ENCODE peak calls at places on chromosomes 7 and 10, in seven cellular contexts. One of them, this sample, is unnamed.

GRCh38 chr10:118818621-118819221 is 64.0 kb upstream of the CACUL1 start:
- DNase-seq in HCT116: no peak
- DNase-seq in H1: no peak
- DNase-seq in GM12878: no peak
- DNase-seq in GM23338: no peak
- DNase-seq in HepG2: no peak
- DNase-seq in endothelial cell of umbilical vein: no peak
- DNase-seq in this sample: no peak

GRCh38 chr7:391411-391951 is 101.5 kb downstream of the FOXL3 start:
- DNase-seq in HCT116: no peak
- DNase-seq in H1: no peak
- DNase-seq in GM12878: no peak
- DNase-seq in GM23338: no peak
- DNase-seq in HepG2: no peak
- DNase-seq in endothelial cell of umbilical vein: no peak
- DNase-seq in this sample: no peak

GRCh38 chr10:74892874-74893273 is 66.5 kb downstream of the KAT6B start:
- DNase-seq in HCT116: no peak
- DNase-seq in H1: no peak
- DNase-seq in GM12878: no peak
- DNase-seq in GM23338: no peak
- DNase-seq in HepG2: no peak
- DNase-seq in endothelial cell of umbilical vein: no peak
- DNase-seq in this sample: no peak

GRCh38 chr7:139644191-139644590 is 120.7 kb downstream of the CLEC2L start:
- DNase-seq in HCT116: no peak
- DNase-seq in H1: no peak
- DNase-seq in GM12878: no peak
- DNase-seq in GM23338: no peak
- DNase-seq in HepG2: no peak
- DNase-seq in endothelial cell of umbilical vein: no peak
- DNase-seq in this sample: no peak

GRCh38 chr7:158461824-158462223 is 125.8 kb downstream of the PTPRN2 start:
- DNase-seq in HCT116: no peak
- DNase-seq in H1: no peak
- DNase-seq in GM12878: no peak
- DNase-seq in GM23338: no peak
- DNase-seq in HepG2: no peak
- DNase-seq in endothelial cell of umbilical vein: no peak
- DNase-seq in this sample: no peak

GRCh38 chr10:79186742-79187544 is 118.2 kb downstream of the ZMIZ1 start:
- DNase-seq in HCT116: no peak
- DNase-seq in H1: no peak
- DNase-seq in GM12878: no peak
- DNase-seq in GM23338: no peak
- DNase-seq in HepG2: no peak
- DNase-seq in endothelial cell of umbilical vein: no peak
- DNase-seq in this sample: no peak

GRCh38 chr7:12801107-12801506 is 113.7 kb downstream of the ARL4A start:
- DNase-seq in HCT116: peak
- DNase-seq in H1: no peak
- DNase-seq in GM12878: no peak
- DNase-seq in GM23338: no peak
- DNase-seq in HepG2: no peak
- DNase-seq in endothelial cell of umbilical vein: no peak
- DNase-seq in this sample: no peak

GRCh38 chr10:52216852-52217251 is 97.2 kb upstream of the DKK1 start:
- DNase-seq in HCT116: no peak
- DNase-seq in H1: no peak
- DNase-seq in GM12878: peak
- DNase-seq in GM23338: no peak
- DNase-seq in HepG2: no peak
- DNase-seq in endothelial cell of umbilical vein: peak
- DNase-seq in this sample: no peak

GRCh38 chr10:71222541-71223364 is 10.4 kb downstream of the UNC5B start:
- DNase-seq in HCT116: no peak
- DNase-seq in H1: no peak
- DNase-seq in GM12878: no peak
- DNase-seq in GM23338: peak
- DNase-seq in HepG2: no peak
- DNase-seq in endothelial cell of umbilical vein: no peak
- DNase-seq in this sample: no peak

GRCh38 chr10:103781329-103782061 is 73.9 kb downstream of the SH3PXD2A start:
- DNase-seq in HCT116: peak
- DNase-seq in H1: no peak
- DNase-seq in GM12878: no peak
- DNase-seq in GM23338: peak
- DNase-seq in HepG2: peak
- DNase-seq in endothelial cell of umbilical vein: peak
- DNase-seq in this sample: no peak

GRCh38 chr7:105648561-105649401 is 67.5 kb upstream of the EFCAB10 start:
- DNase-seq in HCT116: peak
- DNase-seq in H1: no peak
- DNase-seq in GM12878: no peak
- DNase-seq in GM23338: no peak
- DNase-seq in HepG2: peak
- DNase-seq in endothelial cell of umbilical vein: peak
- DNase-seq in this sample: no peak

GRCh38 chr7:128841171-128841690 is 11.0 kb downstream of the FLNC start:
- DNase-seq in HCT116: no peak
- DNase-seq in H1: no peak
- DNase-seq in GM12878: no peak
- DNase-seq in GM23338: no peak
- DNase-seq in HepG2: no peak
- DNase-seq in endothelial cell of umbilical vein: no peak
- DNase-seq in this sample: no peak

DNA sequence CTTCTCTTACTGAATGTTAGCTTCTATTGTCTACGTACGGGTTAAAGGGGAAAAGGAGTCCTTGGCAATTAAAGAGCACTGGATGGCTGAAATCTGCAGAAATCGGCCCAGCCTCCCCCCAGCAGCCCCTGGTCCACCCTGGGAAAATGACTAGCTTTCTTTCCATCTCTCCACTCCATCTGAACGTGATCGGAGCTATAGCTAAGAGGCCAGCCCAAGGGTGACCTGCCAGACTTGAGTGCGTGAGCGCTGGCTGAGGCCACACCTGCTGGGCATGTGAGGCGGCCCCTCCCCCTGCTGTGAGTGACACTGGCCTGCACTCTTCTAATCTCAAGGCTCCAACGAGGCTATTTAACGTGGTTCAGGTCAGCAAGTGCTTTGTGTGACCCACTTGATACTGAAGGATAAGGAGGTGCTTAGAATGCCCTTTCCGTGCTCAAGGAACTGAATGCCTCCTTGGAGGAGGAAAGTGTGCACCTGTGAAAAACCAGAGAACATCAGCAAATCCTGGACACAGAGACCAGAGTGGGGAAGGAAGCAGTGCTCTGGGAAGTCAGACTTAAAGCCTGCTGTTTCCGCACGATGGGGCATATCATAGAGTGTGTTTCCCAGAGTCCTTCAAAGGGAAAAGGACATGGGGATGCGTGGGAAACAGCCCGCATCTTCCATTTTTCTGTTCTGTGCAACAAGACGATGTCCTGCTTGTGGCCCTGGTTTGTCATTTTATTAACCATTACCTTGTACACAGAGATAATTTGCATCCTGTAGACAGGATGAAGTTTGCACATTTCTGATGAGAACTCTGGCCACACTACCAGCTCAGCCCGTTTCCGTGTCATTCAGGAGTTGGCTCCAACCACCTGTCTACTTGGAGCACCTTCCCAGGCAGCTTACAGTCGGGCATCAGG is 12.5 kb upstream of the MNX1 start:
- DNase-seq in HCT116: no peak
- DNase-seq in H1: peak
- DNase-seq in GM12878: no peak
- DNase-seq in GM23338: peak
- DNase-seq in HepG2: no peak
- DNase-seq in endothelial cell of umbilical vein: no peak
- DNase-seq in this sample: no peak
- TF ChIP-seq EZH2 in HCT116: no peak
- TF ChIP-seq EZH2 in H1: no peak
- TF ChIP-seq EZH2 in GM12878: no peak
- TF ChIP-seq EZH2 in GM23338: no peak
- TF ChIP-seq EZH2 in HepG2: peak
- TF ChIP-seq EZH2 in endothelial cell of umbilical vein: no peak
- TF ChIP-seq EZH2 in this sample: peak

GRCh38 chr10:70052462-70053211 is at the start of gene MACROH2A2:
- DNase-seq in HCT116: peak
- DNase-seq in H1: peak
- DNase-seq in GM12878: no peak
- DNase-seq in GM23338: peak
- DNase-seq in HepG2: peak
- DNase-seq in endothelial cell of umbilical vein: peak
- DNase-seq in this sample: no peak

GRCh38 chr10:70053212-70053895 is 708 bp downstream of the MACROH2A2 start:
- DNase-seq in HCT116: no peak
- DNase-seq in H1: peak
- DNase-seq in GM12878: no peak
- DNase-seq in GM23338: peak
- DNase-seq in HepG2: no peak
- DNase-seq in endothelial cell of umbilical vein: no peak
- DNase-seq in this sample: no peak

GRCh38 chr10:70053896-70054641 is 1.4 kb downstream of the MACROH2A2 start:
- DNase-seq in HCT116: peak
- DNase-seq in H1: peak
- DNase-seq in GM12878: no peak
- DNase-seq in GM23338: peak
- DNase-seq in HepG2: peak
- DNase-seq in endothelial cell of umbilical vein: no peak
- DNase-seq in this sample: no peak

GRCh38 chr10:70054902-70055301 is 2.3 kb downstream of the MACROH2A2 start:
- DNase-seq in HCT116: no peak
- DNase-seq in H1: no peak
- DNase-seq in GM12878: no peak
- DNase-seq in GM23338: no peak
- DNase-seq in HepG2: no peak
- DNase-seq in endothelial cell of umbilical vein: no peak
- DNase-seq in this sample: no peak

DNA sequence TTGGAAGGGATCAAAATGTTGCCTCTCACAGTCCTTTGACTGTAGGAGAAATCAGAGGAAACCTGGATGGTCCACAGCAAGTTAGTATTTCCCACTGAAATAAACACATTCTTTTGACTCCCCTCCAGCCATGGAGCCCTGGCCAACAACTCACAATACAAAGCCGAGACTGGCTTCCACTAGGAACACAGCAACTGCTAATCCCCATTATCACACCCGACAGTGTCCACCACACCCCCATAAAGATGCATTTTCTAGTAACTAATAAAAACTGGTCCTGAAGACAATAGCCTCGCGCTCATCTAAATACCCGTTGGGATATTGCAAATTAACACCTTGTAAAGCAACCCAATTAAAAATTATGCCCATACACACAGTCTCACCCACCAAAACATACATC is 768 bp upstream of the MACROH2A2 start:
- DNase-seq in HCT116: no peak
- DNase-seq in H1: no peak
- DNase-seq in GM12878: no peak
- DNase-seq in GM23338: no peak
- DNase-seq in HepG2: no peak
- DNase-seq in endothelial cell of umbilical vein: no peak
- DNase-seq in this sample: no peak
- H3K4me3 ChIP-seq in HCT116: peak
- H3K4me3 ChIP-seq in H1: peak
- H3K4me3 ChIP-seq in GM12878: no peak
- H3K4me3 ChIP-seq in GM23338: peak
- H3K4me3 ChIP-seq in HepG2: peak
- H3K4me3 ChIP-seq in endothelial cell of umbilical vein: no peak
- H3K4me3 ChIP-seq in this sample: peak

GRCh38 chr10:23099079-23099478 is 3.7 kb downstream of the MSRB2 start:
- DNase-seq in HCT116: no peak
- DNase-seq in H1: no peak
- DNase-seq in GM12878: no peak
- DNase-seq in GM23338: no peak
- DNase-seq in HepG2: no peak
- DNase-seq in endothelial cell of umbilical vein: no peak
- DNase-seq in this sample: no peak

GRCh38 chr10:23095966-23096813 is 811 bp downstream of the MSRB2 start:
- DNase-seq in HCT116: no peak
- DNase-seq in H1: peak
- DNase-seq in GM12878: no peak
- DNase-seq in GM23338: peak
- DNase-seq in HepG2: peak
- DNase-seq in endothelial cell of umbilical vein: peak
- DNase-seq in this sample: no peak

GRCh38 chr10:23094786-23095403 is 484 bp upstream of the MSRB2 start:
- DNase-seq in HCT116: no peak
- DNase-seq in H1: no peak
- DNase-seq in GM12878: no peak
- DNase-seq in GM23338: no peak
- DNase-seq in HepG2: no peak
- DNase-seq in endothelial cell of umbilical vein: peak
- DNase-seq in this sample: peak

GRCh38 chr10:23096814-23097549 is 1.6 kb downstream of the MSRB2 start:
- DNase-seq in HCT116: no peak
- DNase-seq in H1: no peak
- DNase-seq in GM12878: no peak
- DNase-seq in GM23338: no peak
- DNase-seq in HepG2: no peak
- DNase-seq in endothelial cell of umbilical vein: peak
- DNase-seq in this sample: peak

DNA sequence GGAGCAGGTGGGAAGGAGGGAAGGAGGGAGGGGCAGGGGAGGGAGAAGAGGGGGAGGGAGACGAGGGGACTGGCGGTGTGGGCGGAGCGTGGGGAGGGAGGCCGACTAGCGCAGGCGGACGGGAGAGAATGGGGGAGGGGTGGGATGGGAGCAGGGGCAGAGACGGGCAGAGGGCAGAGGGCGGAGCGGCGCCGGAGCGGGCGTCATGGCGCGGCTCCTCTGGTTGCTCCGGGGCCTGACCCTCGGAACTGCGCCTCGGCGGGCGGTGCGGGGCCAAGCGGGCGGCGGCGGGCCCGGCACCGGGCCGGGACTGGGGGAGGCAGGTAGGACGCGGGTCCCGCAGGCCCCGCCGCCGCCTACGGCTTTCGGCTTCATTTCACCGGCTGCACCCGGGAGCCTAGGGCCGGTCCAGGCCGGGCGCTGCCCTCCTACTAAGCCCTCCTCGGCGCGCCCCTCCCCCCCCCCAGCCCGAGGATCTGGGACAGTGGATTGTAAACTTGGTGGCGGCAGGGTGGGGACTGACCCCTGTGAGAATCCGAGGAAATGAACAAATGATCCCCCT is at the start of gene MSRB2:
- DNase-seq in HCT116: peak
- DNase-seq in H1: peak
- DNase-seq in GM12878: peak
- DNase-seq in GM23338: peak
- DNase-seq in HepG2: peak
- DNase-seq in endothelial cell of umbilical vein: peak
- DNase-seq in this sample: no peak
- TF ChIP-seq POLR2AphosphoS5 in HCT116: peak
- TF ChIP-seq POLR2AphosphoS5 in H1: peak
- TF ChIP-seq POLR2AphosphoS5 in GM12878: peak
- TF ChIP-seq POLR2AphosphoS5 in GM23338: peak
- TF ChIP-seq POLR2AphosphoS5 in HepG2: peak
- TF ChIP-seq POLR2AphosphoS5 in endothelial cell of umbilical vein: peak
- TF ChIP-seq POLR2AphosphoS5 in this sample: peak

DNA sequence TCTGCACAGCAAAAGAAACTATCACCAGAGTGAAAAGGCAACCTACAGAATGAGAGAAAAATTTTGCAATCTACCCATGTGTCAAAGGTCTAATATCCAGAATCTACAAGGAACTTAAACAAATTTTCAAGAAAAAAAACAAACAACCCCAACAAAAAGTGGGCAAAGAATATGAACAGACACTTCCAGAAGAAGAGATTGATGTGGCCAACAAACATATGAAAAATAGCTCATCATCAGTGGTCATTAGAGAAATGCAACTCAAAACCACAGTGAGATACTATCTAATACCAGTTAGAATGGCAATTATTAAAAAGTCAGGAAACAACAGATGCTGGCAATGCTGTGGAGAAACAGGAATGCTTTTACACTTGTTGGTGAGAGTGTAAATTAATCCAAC is 7.1 kb upstream of the MKLN1 start:
- DNase-seq in HCT116: no peak
- DNase-seq in H1: no peak
- DNase-seq in GM12878: no peak
- DNase-seq in GM23338: no peak
- DNase-seq in HepG2: no peak
- DNase-seq in endothelial cell of umbilical vein: no peak
- DNase-seq in this sample: no peak
- TF ChIP-seq EZH2 in HCT116: no peak
- TF ChIP-seq EZH2 in H1: no peak
- TF ChIP-seq EZH2 in GM12878: no peak
- TF ChIP-seq EZH2 in GM23338: no peak
- TF ChIP-seq EZH2 in HepG2: no peak
- TF ChIP-seq EZH2 in endothelial cell of umbilical vein: no peak
- TF ChIP-seq EZH2 in this sample: no peak